ENCODE peak calls at places on chromosomes 6 and 20, in ten cellular contexts. T is fibroblast of lung; Z is CD8-positive, alpha-beta memory T cell; H is CD8-positive, alpha-beta T cell; K is HepG2; L is heart left ventricle; N is endodermal cell; J is IMR-90; O is uterus; I is BE2C. P is an unnamed sample. For H3K4me1, the result is how much of the 10 kb centered on the place peaks cover.

GRCh38 chr6:16392010-16392409 is 153.6 kb downstream of the GMPR start:
- DNase-seq in T (no peak), Z (no peak), H (no peak), K (no peak), L (no peak), N (no peak), J (no peak), O (no peak), I (no peak), P (no peak)

GRCh38 chr6:617485-618100 is 39.3 kb downstream of the HUS1B start:
- DNase-seq in T (no peak), Z (no peak), H (peak), K (no peak), L (no peak), N (peak), J (no peak), O (no peak), I (no peak), P (no peak)

GRCh38 chr6:62891065-62891647 is 320.1 kb upstream of the FKBP1C start:
- DNase-seq in T (no peak), Z (no peak), H (no peak), K (peak), L (no peak), N (no peak), J (no peak), O (no peak), I (no peak), P (no peak)

GRCh38 chr20:59772931-59773913 is 160.2 kb downstream of the SYCP2 start:
- DNase-seq in T (no peak), Z (no peak), H (no peak), K (no peak), L (no peak), N (peak), J (no peak), O (no peak), I (no peak), P (no peak)

GRCh38 chr6:28587011-28587745 is 61.5 kb downstream of the GPX5 start:
- DNase-seq in T (peak), Z (no peak), H (peak), K (peak), L (peak), N (peak), J (no peak), O (peak), I (peak), P (peak)

GRCh38 chr6:9412951-9413559 is 977.7 kb upstream of the SLC35B3 start:
- DNase-seq in T (no peak), Z (no peak), H (no peak), K (peak), L (peak), N (peak), J (no peak), O (no peak), I (peak), P (no peak)

GRCh38 chr6:48826318-48826595 is 636.8 kb downstream of the MMUT start:
- DNase-seq in T (peak), Z (no peak), H (no peak), K (no peak), L (no peak), N (no peak), J (no peak), O (no peak), I (no peak), P (no peak)

GRCh38 chr20:36519012-36519719 is 22.2 kb upstream of the MYL9 start:
- DNase-seq in T (no peak), Z (no peak), H (no peak), K (no peak), L (no peak), N (no peak), J (no peak), O (no peak), I (no peak), P (no peak)

GRCh38 chr6:167394330-167394729 is 69.4 kb downstream of the TTLL2 start:
- DNase-seq in T (no peak), Z (no peak), H (no peak), K (no peak), L (no peak), N (no peak), J (no peak), O (no peak), I (no peak), P (no peak)

GRCh38 chr6:52664991-52665686 is 5.8 kb upstream of the TMEM14A start:
- DNase-seq in T (no peak), Z (no peak), H (no peak), K (no peak), L (no peak), N (peak), J (peak), O (no peak), I (no peak), P (no peak)

GRCh38 chr6:150967910-150968309 is 102.4 kb downstream of the MTHFD1L start:
- DNase-seq in T (peak), Z (no peak), H (no peak), K (no peak), L (no peak), N (no peak), J (peak), O (no peak), I (no peak), P (no peak)

GRCh38 chr6:45605971-45606370 is 228.2 kb upstream of the SUPT3H start:
- DNase-seq in T (no peak), Z (no peak), H (no peak), K (no peak), L (no peak), N (no peak), J (no peak), O (no peak), I (no peak), P (no peak)

GRCh38 chr6:121666809-121667208 is 231.4 kb downstream of the GJA1 start:
- DNase-seq in T (peak), Z (no peak), H (no peak), K (no peak), L (no peak), N (no peak), J (peak), O (no peak), I (no peak), P (no peak)

GRCh38 chr20:55386686-55387085 is 618.6 kb downstream of the CBLN4 start:
- DNase-seq in T (peak), Z (no peak), H (no peak), K (no peak), L (no peak), N (no peak), J (no peak), O (no peak), I (no peak), P (no peak)

GRCh38 chr6:33427585-33428218 is 7.8 kb downstream of the SYNGAP1 start:
- DNase-seq in T (no peak), Z (peak), H (peak), K (no peak), L (peak), N (peak), J (no peak), O (peak), I (peak), P (peak)

GRCh38 chr6:100001915-100002388 is 7.9 kb upstream of the MCHR2 start:
- DNase-seq in T (peak), Z (peak), H (peak), K (peak), L (peak), N (peak), J (peak), O (peak), I (peak), P (no peak)

GRCh38 chr6:137277971-137278602 is 58.9 kb upstream of the IFNGR1 start:
- DNase-seq in T (peak), Z (no peak), H (no peak), K (peak), L (no peak), N (peak), J (peak), O (no peak), I (peak), P (no peak)

GRCh38 chr6:34532230-34532629 is 23.9 kb downstream of the SPDEF start:
- DNase-seq in T (no peak), Z (no peak), H (no peak), K (no peak), L (no peak), N (no peak), J (no peak), O (no peak), I (no peak), P (peak)

GRCh38 chr6:108999428-108999827 is 95.2 kb downstream of the SESN1 start:
- DNase-seq in T (no peak), Z (no peak), H (no peak), K (no peak), L (no peak), N (no peak), J (no peak), O (no peak), I (no peak), P (no peak)

GRCh38 chr6:109001554-109001953 is 93.1 kb downstream of the SESN1 start:
- DNase-seq in T (no peak), Z (no peak), H (no peak), K (no peak), L (no peak), N (no peak), J (no peak), O (no peak), I (no peak), P (no peak)

GRCh38 chr6:109000289-109000688 is 94.4 kb downstream of the SESN1 start:
- DNase-seq in T (no peak), Z (no peak), H (no peak), K (no peak), L (no peak), N (no peak), J (no peak), O (no peak), I (no peak), P (no peak)

GRCh38 chr6:109002100-109002697 is 92.4 kb downstream of the SESN1 start:
- DNase-seq in T (peak), Z (no peak), H (no peak), K (no peak), L (no peak), N (no peak), J (peak), O (no peak), I (no peak), P (no peak)

DNA sequence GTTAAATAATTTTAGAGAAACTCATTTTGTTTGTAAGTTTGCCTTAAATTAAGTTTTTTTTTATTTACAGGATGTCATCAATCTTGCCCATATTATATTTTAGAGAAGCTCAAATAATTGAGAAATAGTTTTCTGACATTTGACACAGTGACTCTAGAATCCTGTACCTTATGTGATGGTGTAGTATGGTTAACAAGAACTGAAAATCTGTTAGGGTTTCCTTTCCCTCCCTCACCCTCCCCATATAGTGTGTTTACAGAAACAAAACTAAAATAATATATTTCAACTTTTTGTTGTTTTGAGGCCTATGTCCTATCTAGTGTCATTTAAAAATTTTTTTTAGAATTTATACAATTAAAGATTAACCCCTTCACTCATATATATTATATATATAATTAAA is 91.8 kb downstream of the SESN1 start:
- DNase-seq in T (no peak), Z (no peak), H (no peak), K (no peak), L (no peak), N (no peak), J (no peak), O (no peak), I (no peak), P (no peak)
- H3K4me1 ChIP-seq in T (under half), Z (under half), H (under half), K (under half), L (under half), N (under half), J (under half), O (under half), I (under half), P (under half)

GRCh38 chr6:142088858-142089216 is 43.9 kb upstream of the GJE1 start:
- DNase-seq in T (peak), Z (no peak), H (no peak), K (no peak), L (no peak), N (peak), J (peak), O (no peak), I (no peak), P (no peak)
- H3K4me3 ChIP-seq in T (no peak), Z (no peak), H (no peak), K (no peak), L (no peak), N (peak), J (no peak), O (no peak), I (no peak), P (no peak)

GRCh38 chr6:154821638-154822037 is 88.4 kb downstream of the SCAF8 start:
- DNase-seq in T (no peak), Z (no peak), H (no peak), K (no peak), L (no peak), N (no peak), J (no peak), O (no peak), I (no peak), P (no peak)

GRCh38 chr6:154821099-154821498 is 87.9 kb downstream of the SCAF8 start:
- DNase-seq in T (no peak), Z (no peak), H (no peak), K (no peak), L (no peak), N (no peak), J (no peak), O (no peak), I (no peak), P (no peak)

GRCh38 chr6:154814063-154814462 is 80.8 kb downstream of the SCAF8 start:
- DNase-seq in T (no peak), Z (no peak), H (no peak), K (no peak), L (no peak), N (no peak), J (no peak), O (no peak), I (no peak), P (no peak)

GRCh38 chr6:154815938-154816820 is 83.0 kb downstream of the SCAF8 start:
- DNase-seq in T (peak), Z (no peak), H (no peak), K (no peak), L (no peak), N (no peak), J (peak), O (no peak), I (no peak), P (no peak)
- H3K4me1 ChIP-seq in T (under half), Z (under half), H (under half), K (under half), L (under half), N (under half), J (under half), O (under half), I (under half), P (under half)

GRCh38 chr20:11876555-11876954 is 41.1 kb upstream of the BTBD3 start:
- DNase-seq in T (no peak), Z (no peak), H (no peak), K (no peak), L (no peak), N (no peak), J (no peak), O (no peak), I (no peak), P (no peak)

GRCh38 chr20:11880694-11881093 is 37.0 kb upstream of the BTBD3 start:
- DNase-seq in T (no peak), Z (no peak), H (no peak), K (peak), L (no peak), N (no peak), J (no peak), O (no peak), I (no peak), P (no peak)

GRCh38 chr20:11882651-11883050 is 35.0 kb upstream of the BTBD3 start:
- DNase-seq in T (peak), Z (no peak), H (no peak), K (no peak), L (no peak), N (no peak), J (no peak), O (no peak), I (no peak), P (no peak)

GRCh38 chr20:11881453-11881852 is 36.2 kb upstream of the BTBD3 start:
- DNase-seq in T (no peak), Z (no peak), H (no peak), K (no peak), L (no peak), N (no peak), J (peak), O (no peak), I (no peak), P (no peak)
- H3K4me3 ChIP-seq in T (peak), Z (no peak), H (no peak), K (no peak), L (no peak), N (no peak), J (no peak), O (no peak), I (no peak), P (no peak)

GRCh38 chr6:169701953-169702639 is at the start of the genes C6orf120 and WDR27:
- DNase-seq in T (peak), Z (peak), H (peak), K (peak), L (peak), N (peak), J (peak), O (peak), I (peak), P (peak)

GRCh38 chr6:169701218-169701952 is 444 bp downstream of the WDR27 start:
- DNase-seq in T (no peak), Z (no peak), H (no peak), K (no peak), L (no peak), N (no peak), J (no peak), O (no peak), I (no peak), P (no peak)

GRCh38 chr6:169700296-169700695 is 1.5 kb downstream of the WDR27 start:
- DNase-seq in T (peak), Z (no peak), H (no peak), K (no peak), L (no peak), N (no peak), J (peak), O (no peak), I (no peak), P (no peak)

GRCh38 chr6:169707772-169708171 is 5.8 kb downstream of the C6orf120 start:
- DNase-seq in T (no peak), Z (no peak), H (no peak), K (no peak), L (no peak), N (no peak), J (no peak), O (no peak), I (no peak), P (no peak)

DNA sequence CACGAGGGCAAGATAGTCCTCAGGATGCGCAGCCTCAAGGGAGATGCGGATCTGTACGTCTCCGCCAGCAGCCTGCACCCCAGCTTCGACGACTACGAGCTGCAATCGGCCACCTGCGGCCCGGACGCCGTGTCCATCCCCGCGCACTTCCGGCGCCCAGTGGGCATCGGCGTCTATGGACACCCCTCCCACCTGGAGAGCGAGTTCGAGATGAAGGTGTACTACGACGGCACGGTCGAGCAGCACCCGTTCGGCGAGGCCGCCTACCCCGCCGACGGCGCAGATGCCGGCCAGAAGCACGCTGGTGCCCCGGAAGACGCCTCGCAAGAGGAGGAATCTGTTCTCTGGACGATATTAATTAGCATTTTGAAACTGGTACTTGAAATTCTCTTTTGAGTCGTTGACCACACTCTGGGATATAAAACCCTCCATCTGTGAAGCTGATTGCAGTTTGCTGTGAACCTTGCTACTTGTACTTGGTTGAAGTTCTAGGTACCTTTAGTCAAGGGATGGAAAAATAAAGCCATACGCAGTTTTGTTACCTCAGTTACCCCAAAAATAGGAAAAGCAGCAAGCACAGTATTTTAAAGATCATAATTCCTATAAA is 817 bp downstream of the C6orf120 start:
- DNase-seq in T (no peak), Z (peak), H (peak), K (peak), L (no peak), N (peak), J (peak), O (peak), I (peak), P (no peak)
- H3K4me1 ChIP-seq in T (under half), Z (under half), H (under half), K (under half), L (under half), N (under half), J (under half), O (under half), I (under half), P (under half)

DNA sequence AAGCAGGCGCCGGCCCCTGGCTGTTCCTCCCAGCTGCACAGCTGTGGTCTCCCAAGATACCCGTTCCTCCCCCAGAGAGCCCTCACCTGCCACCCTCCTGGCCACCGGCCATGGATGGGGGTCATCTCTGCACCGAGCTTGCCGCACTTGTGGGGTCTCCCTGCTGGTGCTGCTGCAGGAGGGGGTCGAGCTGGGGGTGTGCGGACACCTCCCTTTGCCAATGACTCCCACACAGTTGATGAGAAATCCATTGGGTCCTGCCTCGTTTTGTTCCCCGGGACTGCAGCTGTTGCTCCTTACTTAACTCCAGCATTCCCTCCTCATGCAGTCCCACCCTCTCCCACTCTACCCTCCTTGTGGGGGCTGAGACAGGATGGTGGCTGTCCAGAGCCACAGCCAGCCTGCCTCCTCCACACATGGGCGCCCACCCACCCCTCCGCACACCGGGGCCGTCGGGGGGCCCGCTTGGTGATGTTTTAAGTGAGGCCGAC is 53.3 kb upstream of the APCDD1L start:
- DNase-seq in T (no peak), Z (no peak), H (no peak), K (no peak), L (no peak), N (no peak), J (no peak), O (peak), I (no peak), P (peak)
- H3K4me3 ChIP-seq in T (no peak), Z (no peak), H (no peak), K (no peak), L (no peak), N (no peak), J (no peak), O (no peak), I (no peak), P (no peak)

P was measured in ovary.